ENCODE peak calls at places on chromosomes 7 and 10, in five cellular contexts. D is fibroblast of lung, P is mammary epithelial cell, U is PC-9, X is A549. J is an unnamed sample.

GRCh38 chr10:74189999-74190421 is 39.0 kb downstream of the ADK start:
- DNase-seq in U (peak; percentile 70), D (peak; percentile 92), X (no peak), P (peak; percentile 98), J (peak; percentile 90)

GRCh38 chr7:28130277-28130676 is 50.3 kb downstream of the JAZF1 start:
- DNase-seq in D (peak; percentile 54), U (no peak), X (no peak), P (no peak), J (peak; percentile 41)

GRCh38 chr10:94105226-94105625 is 111.5 kb downstream of the PLCE1 start:
- DNase-seq in U (no peak), X (no peak), P (no peak), D (no peak), J (no peak)

GRCh38 chr10:75195035-75195763 is 15.4 kb upstream of the VDAC2 start:
- DNase-seq in D (peak; percentile 91), X (no peak), U (no peak), P (no peak), J (peak; percentile 90)

GRCh38 chr10:128526793-128527375 is 400.7 kb upstream of the MKI67 start:
- DNase-seq in D (no peak), X (no peak), P (no peak), U (no peak), J (no peak)

GRCh38 chr7:27110163-27110976 is 7.9 kb upstream of the HOXA2 start:
- DNase-seq in D (peak; percentile 98), U (peak; percentile 22), P (peak; percentile 76), X (no peak), J (peak; percentile 97)

GRCh38 chr7:91112902-91113321 is 151.3 kb upstream of the FZD1 start:
- DNase-seq in P (no peak), U (no peak), X (no peak), D (peak; percentile 59), J (peak; percentile 44)

GRCh38 chr7:151205749-151206148 is 4.5 kb downstream of the H2BK1 start:
- DNase-seq in X (no peak), P (no peak), U (no peak), D (no peak), J (no peak)

GRCh38 chr10:109773288-109773687 is 150.0 kb downstream of the XPNPEP1 start:
- DNase-seq in U (no peak), D (no peak), X (no peak), P (no peak), J (no peak)

GRCh38 chr7:139573871-139574270 is 50.4 kb downstream of the CLEC2L start:
- DNase-seq in D (no peak), P (no peak), X (no peak), U (no peak), J (no peak)

GRCh38 chr7:149495785-149496641 is 1.6 kb downstream of the ZNF746 start:
- DNase-seq in D (peak; percentile 84), P (peak; percentile 54), X (no peak), U (peak; percentile 47), J (peak; percentile 76)

GRCh38 chr7:127822822-127823508 is 171.0 kb downstream of the SND1 start:
- DNase-seq in U (peak; percentile 43), D (no peak), P (peak; percentile 61), X (no peak), J (no peak)

GRCh38 chr10:115745943-115746342 is 527.1 kb downstream of the GFRA1 start:
- DNase-seq in U (no peak), X (no peak), P (no peak), D (no peak), J (no peak)

GRCh38 chr10:61136151-61136550 is 192.2 kb upstream of the RHOBTB1 start:
- DNase-seq in D (peak; percentile 46), X (no peak), P (peak; percentile 1), U (no peak), J (peak; percentile 27)

DNA sequence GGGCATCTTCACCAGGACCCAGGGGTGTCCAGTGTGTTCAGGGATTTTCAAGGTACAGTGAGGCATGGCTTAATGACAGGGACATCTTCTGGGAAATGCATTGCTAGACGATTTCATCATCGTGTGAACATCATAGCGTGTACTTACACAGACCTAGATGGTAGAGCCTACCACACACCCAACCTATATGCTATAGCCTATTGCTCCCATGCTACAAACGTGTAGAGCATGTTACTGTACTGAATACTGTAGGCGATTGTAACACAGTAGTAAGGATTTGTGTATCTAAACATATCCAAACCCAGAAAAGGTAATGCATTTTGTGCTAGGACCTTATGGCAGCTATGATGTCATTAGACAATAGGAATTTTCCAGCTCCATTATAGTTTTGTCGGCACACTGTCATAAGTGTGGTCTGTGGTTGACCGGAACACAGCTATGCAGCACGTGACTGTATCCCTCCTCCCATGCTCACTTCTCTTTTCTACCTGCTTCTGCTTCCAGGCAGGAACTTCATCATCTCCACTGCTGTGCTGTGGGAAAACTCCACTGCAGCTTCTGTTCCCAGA is 416.2 kb upstream of the NFE2L3 start:
- DNase-seq in U (no peak), D (no peak), X (no peak), P (no peak), J (no peak)
- TF ChIP-seq CTCF in U (no peak), D (no peak), X (no peak), P (no peak), J (no peak)

GRCh38 chr10:113961261-113961938 is 82.3 kb upstream of the ADRB1 start:
- DNase-seq in D (no peak), X (no peak), P (no peak), U (no peak), J (no peak)
- H3K4me2 ChIP-seq in D (no peak overlapping the region), X (no peak overlapping the region), P (no peak overlapping the region), U (no peak overlapping the region), J (no peak overlapping the region)

GRCh38 chr7:87609946-87610345 is 9.3 kb upstream of the ABCB1 start:
- DNase-seq in D (no peak), P (no peak), X (no peak), U (no peak), J (no peak)
- H3K27ac ChIP-seq in D (no peak overlapping the region), P (no peak overlapping the region), X (no peak overlapping the region), U (no peak overlapping the region), J (no peak overlapping the region)

GRCh38 chr10:44030132-44030531 is 354.8 kb downstream of the CXCL12 start:
- DNase-seq in X (no peak), D (no peak), P (no peak), U (no peak), J (no peak)
- TF ChIP-seq CTCF in X (no peak), D (no peak), P (no peak), U (no peak), J (no peak)

GRCh38 chr10:120616311-120616911 is 159.4 kb downstream of the PLPP4 start:
- DNase-seq in U (no peak), D (no peak), P (no peak), X (no peak), J (no peak)

GRCh38 chr10:120613180-120613579 is 156.2 kb downstream of the PLPP4 start:
- DNase-seq in P (peak; percentile 19), U (no peak), D (peak; percentile 20), X (no peak), J (peak; percentile 6)

GRCh38 chr10:120614685-120615084 is 157.7 kb downstream of the PLPP4 start:
- DNase-seq in U (no peak), D (peak; percentile 48), P (no peak), X (no peak), J (peak; percentile 20)

GRCh38 chr10:120607710-120608703 is 151.0 kb downstream of the PLPP4 start:
- DNase-seq in X (no peak), D (peak; percentile 59), P (peak; percentile 24), U (no peak), J (peak; percentile 55)

DNA sequence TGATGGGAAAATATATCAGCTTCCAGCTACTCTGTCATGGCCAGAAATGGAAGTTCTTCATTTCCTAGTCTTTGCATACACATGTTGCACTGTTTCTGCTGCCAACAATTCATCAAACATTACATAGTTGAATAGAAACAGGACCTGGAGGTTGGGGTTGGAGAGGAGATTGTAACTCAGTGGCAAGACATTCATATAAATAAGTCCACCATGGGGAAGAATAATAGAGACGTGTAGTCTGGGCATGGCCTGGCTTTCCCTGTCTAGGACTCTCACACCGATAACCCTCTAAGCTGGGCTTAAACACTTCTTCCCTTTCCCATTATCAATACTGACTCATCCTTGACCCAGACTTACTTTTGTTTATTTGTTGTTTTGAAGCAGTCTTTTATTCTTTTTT is 155.7 kb downstream of the PLPP4 start:
- DNase-seq in D (no peak), X (no peak), U (no peak), P (no peak), J (no peak)
- H3K4me2 ChIP-seq in D (no peak overlapping the region), X (no peak overlapping the region), U (no peak overlapping the region), P (no peak overlapping the region), J (no peak overlapping the region)

GRCh38 chr10:32142646-32143045 is 86.4 kb upstream of the KIF5B start:
- DNase-seq in P (peak; percentile 83), X (no peak), D (peak; percentile 52), U (no peak), J (peak; percentile 36)
- H3K27ac ChIP-seq in P (peak overlapping the region; percentile 94), X (no peak overlapping the region), D (no peak overlapping the region), U (no peak overlapping the region), J (no peak overlapping the region)

GRCh38 chr7:116631676-116632075 is 40.3 kb upstream of the MET start:
- DNase-seq in D (no peak), X (no peak), U (no peak), P (no peak), J (no peak)

GRCh38 chr7:116630932-116631449 is 41.0 kb upstream of the MET start:
- DNase-seq in U (peak; percentile 68), X (peak; percentile 86), P (peak; percentile 100), D (peak; percentile 94), J (peak; percentile 93)

GRCh38 chr7:116632349-116632748 is 39.6 kb upstream of the MET start:
- DNase-seq in D (peak; percentile 27), X (no peak), P (peak; percentile 50), U (no peak), J (peak; percentile 19)

GRCh38 chr7:116630357-116630756 is 41.6 kb upstream of the MET start:
- DNase-seq in P (peak; percentile 44), U (no peak), X (no peak), D (no peak), J (no peak)

DNA sequence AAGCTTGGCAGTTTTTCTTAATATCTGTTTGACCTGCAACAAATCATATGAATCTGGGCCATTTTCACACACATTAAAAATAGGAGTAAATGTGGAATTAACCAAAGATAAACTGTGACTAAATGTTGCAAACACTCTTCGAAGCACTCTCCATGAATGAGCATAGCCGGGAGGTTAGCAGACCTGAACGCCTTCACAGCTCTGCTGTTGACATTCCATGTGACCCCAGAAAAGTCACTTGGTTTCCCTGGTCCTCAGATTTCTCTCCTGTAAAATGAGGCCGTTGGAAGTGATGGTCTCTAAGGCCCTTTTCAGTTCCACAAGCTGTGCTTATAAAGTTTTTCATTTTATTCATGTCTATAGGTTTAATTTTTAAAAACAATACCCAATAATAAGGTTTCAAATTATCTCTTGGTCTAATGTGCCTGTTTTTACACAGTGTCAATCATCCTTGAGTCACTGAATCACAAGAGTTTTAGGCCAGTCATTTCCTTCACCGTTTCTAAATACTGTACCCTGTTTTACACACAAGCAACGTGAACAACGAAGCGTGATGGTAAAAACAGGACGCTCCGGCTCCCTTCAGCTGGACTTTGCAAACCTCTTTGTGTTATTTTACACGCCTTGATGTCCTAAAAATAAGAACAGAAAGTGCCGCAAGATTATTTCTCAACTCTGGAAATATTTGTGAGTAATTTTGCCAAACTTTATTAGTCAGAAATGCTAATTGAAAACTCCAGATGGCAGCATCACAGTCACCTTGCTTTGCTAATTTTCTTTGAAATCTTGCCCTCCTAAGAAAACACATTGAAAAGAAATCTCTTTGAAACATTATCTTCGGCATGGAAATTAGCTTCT is 38.6 kb upstream of the MET start:
- DNase-seq in X (no peak), D (peak; percentile 65), U (no peak), P (peak; percentile 95), J (peak; percentile 56)
- TF ChIP-seq CTCF in X (peak; percentile 26), D (no peak), U (no peak), P (no peak), J (no peak)

J was measured in astrocyte.